ENCODE peak calls at places on chromosome 21, in four cellular contexts. One of them, this sample, is unnamed.
A peak's percentile ranks its signal among the peaks of the same experiment; 100 is the strongest.

GRCh38 chr21:26769613-26770188 is 75.5 kb downstream of the ADAMTS1 start:
- DNase-seq in transverse colon: no peak
- DNase-seq in DND-41: no peak
- DNase-seq in heart right ventricle: no peak
- DNase-seq in this sample: no peak

GRCh38 chr21:45060089-45060488 is 14.3 kb upstream of the ADARB1 start:
- DNase-seq in transverse colon: no peak
- DNase-seq in DND-41: no peak
- DNase-seq in heart right ventricle: no peak
- DNase-seq in this sample: no peak

GRCh38 chr21:17732306-17732705 is 86.8 kb downstream of the C21orf91 start:
- DNase-seq in transverse colon: no peak
- DNase-seq in DND-41: no peak
- DNase-seq in heart right ventricle: no peak
- DNase-seq in this sample: no peak

GRCh38 chr21:44686843-44687561 is 5.0 kb upstream of the KRTAP12-1 start:
- DNase-seq in transverse colon: no peak
- DNase-seq in DND-41: no peak
- DNase-seq in heart right ventricle: no peak
- DNase-seq in this sample: no peak

GRCh38 chr21:18350216-18350615 is 53.4 kb downstream of the TMPRSS15 start:
- DNase-seq in transverse colon: no peak
- DNase-seq in DND-41: no peak
- DNase-seq in heart right ventricle: no peak
- DNase-seq in this sample: no peak

GRCh38 chr21:26572668-26573381 is at the start of gene CYYR1:
- DNase-seq in transverse colon: no peak
- DNase-seq in DND-41: no peak
- DNase-seq in heart right ventricle: peak; percentile 33
- DNase-seq in this sample: no peak

GRCh38 chr21:29299046-29299905 is 554 bp downstream of the BACH1 start:
- DNase-seq in transverse colon: peak; percentile 68
- DNase-seq in DND-41: peak; percentile 63
- DNase-seq in heart right ventricle: peak; percentile 65
- DNase-seq in this sample: peak; percentile 52

GRCh38 chr21:25735895-25736597 is 1.3 kb downstream of the GABPA start:
- DNase-seq in transverse colon: no peak
- DNase-seq in DND-41: no peak
- DNase-seq in heart right ventricle: no peak
- DNase-seq in this sample: no peak

GRCh38 chr21:44998621-44999427 is 59.0 kb downstream of the SLX9 start:
- DNase-seq in transverse colon: no peak
- DNase-seq in DND-41: no peak
- DNase-seq in heart right ventricle: peak; percentile 11
- DNase-seq in this sample: no peak

GRCh38 chr21:24649691-24650090 is 957.6 kb downstream of the MRPL39 start:
- DNase-seq in transverse colon: no peak
- DNase-seq in DND-41: no peak
- DNase-seq in heart right ventricle: no peak
- DNase-seq in this sample: no peak

GRCh38 chr21:23952269-23952668 is 1655.0 kb downstream of the MRPL39 start:
- DNase-seq in transverse colon: no peak
- DNase-seq in DND-41: no peak
- DNase-seq in heart right ventricle: no peak
- DNase-seq in this sample: no peak

GRCh38 chr21:44529503-44530125 is 10.4 kb downstream of the KRTAP10-1 start:
- DNase-seq in transverse colon: no peak
- DNase-seq in DND-41: no peak
- DNase-seq in heart right ventricle: peak; percentile 2
- DNase-seq in this sample: no peak

GRCh38 chr21:31253684-31254083 is 90.4 kb downstream of the TIAM1 start:
- DNase-seq in transverse colon: no peak
- DNase-seq in DND-41: no peak
- DNase-seq in heart right ventricle: no peak
- DNase-seq in this sample: no peak

GRCh38 chr21:43775795-43776430 is at the start of gene CSTB:
- DNase-seq in transverse colon: peak; percentile 87
- DNase-seq in DND-41: peak; percentile 85
- DNase-seq in heart right ventricle: peak; percentile 86
- DNase-seq in this sample: peak; percentile 82

GRCh38 chr21:41488080-41488479 is 19.9 kb downstream of the TMPRSS2 start:
- DNase-seq in transverse colon: no peak
- DNase-seq in DND-41: peak; percentile 74
- DNase-seq in heart right ventricle: no peak
- DNase-seq in this sample: no peak
- H3K27ac ChIP-seq in transverse colon: no peak overlapping the region
- H3K27ac ChIP-seq in DND-41: peak overlapping the region; percentile 61
- H3K27ac ChIP-seq in heart right ventricle: no peak overlapping the region
- H3K27ac ChIP-seq in this sample: no peak overlapping the region

DNA sequence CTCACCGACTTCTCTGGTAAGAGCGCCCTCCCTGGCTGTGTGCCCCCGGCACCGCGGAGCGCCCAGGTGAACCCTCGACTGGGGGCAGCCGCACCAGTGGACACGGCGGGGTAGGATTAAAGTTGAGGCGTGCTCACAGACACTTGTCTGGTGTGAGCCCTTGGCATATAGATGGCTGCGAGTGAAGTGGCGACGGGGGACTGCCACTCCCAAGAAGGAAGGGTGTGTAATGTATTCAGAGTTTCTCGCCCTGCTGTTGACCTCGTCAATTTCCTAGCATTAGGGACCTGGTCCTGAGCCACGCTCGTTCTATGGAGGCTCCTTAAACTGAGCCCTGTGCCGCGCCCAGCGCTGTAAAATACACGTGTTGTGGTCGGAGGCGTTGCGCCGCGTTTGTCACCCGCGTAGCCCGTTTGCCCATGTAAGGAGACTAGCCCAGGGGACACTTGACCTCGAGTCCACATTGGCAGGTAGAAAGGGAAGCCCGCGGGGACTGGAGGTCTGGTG is 545 bp downstream of the EVA1C start:
- DNase-seq in transverse colon: peak; percentile 86
- DNase-seq in DND-41: no peak
- DNase-seq in heart right ventricle: peak; percentile 42
- DNase-seq in this sample: no peak
- H3K27me3 ChIP-seq in transverse colon: no peaks in the 10 kb centered on the region
- H3K27me3 ChIP-seq in DND-41: peaks cover 5% of the 10 kb centered on the region
- H3K27me3 ChIP-seq in heart right ventricle: no peaks in the 10 kb centered on the region
- H3K27me3 ChIP-seq in this sample: no peaks in the 10 kb centered on the region

GRCh38 chr21:42527489-42528158 is 14.0 kb downstream of the SLC37A1 start:
- DNase-seq in transverse colon: no peak
- DNase-seq in DND-41: peak; percentile 82
- DNase-seq in heart right ventricle: no peak
- DNase-seq in this sample: peak; percentile 38
- H3K27ac ChIP-seq in transverse colon: peak overlapping the region; percentile 81
- H3K27ac ChIP-seq in DND-41: peak overlapping the region; percentile 66
- H3K27ac ChIP-seq in heart right ventricle: peak overlapping the region; percentile 67
- H3K27ac ChIP-seq in this sample: peak overlapping the region; percentile 30

GRCh38 chr21:34673006-34673405 is 4.2 kb downstream of the CLIC6 start:
- DNase-seq in transverse colon: no peak
- DNase-seq in DND-41: no peak
- DNase-seq in heart right ventricle: no peak
- DNase-seq in this sample: no peak
- H3K27me3 ChIP-seq in transverse colon: peaks cover 59% of the 10 kb centered on the region
- H3K27me3 ChIP-seq in DND-41: peaks cover 4% of the 10 kb centered on the region
- H3K27me3 ChIP-seq in heart right ventricle: peaks cover 85% of the 10 kb centered on the region
- H3K27me3 ChIP-seq in this sample: peaks cover 62% of the 10 kb centered on the region

GRCh38 chr21:40768056-40768455 is 78.9 kb downstream of the DSCAM start:
- DNase-seq in transverse colon: no peak
- DNase-seq in DND-41: no peak
- DNase-seq in heart right ventricle: no peak
- DNase-seq in this sample: no peak
- H3K27ac ChIP-seq in transverse colon: no peak overlapping the region
- H3K27ac ChIP-seq in DND-41: no peak overlapping the region
- H3K27ac ChIP-seq in heart right ventricle: no peak overlapping the region
- H3K27ac ChIP-seq in this sample: no peak overlapping the region

DNA sequence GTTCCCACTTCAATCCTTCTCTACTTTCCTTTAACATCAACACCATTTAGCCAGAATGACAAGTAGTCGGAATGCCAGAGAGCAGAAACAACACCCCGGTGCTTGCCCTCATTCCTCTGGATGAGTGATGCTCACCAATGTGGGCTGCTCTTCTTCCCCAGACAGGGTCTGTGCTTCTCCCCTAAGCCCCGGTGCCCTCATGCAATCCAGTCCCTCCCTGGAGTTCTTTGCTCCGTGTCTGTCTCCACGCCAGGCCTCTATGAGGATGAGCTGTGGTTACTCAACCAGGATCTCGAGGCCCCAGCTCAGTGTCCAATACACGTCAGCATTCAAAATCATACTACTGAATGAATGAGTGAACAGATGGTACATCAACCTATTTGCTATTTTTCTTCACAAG is 29.7 kb upstream of the PDE9A start:
- DNase-seq in transverse colon: no peak
- DNase-seq in DND-41: no peak
- DNase-seq in heart right ventricle: no peak
- DNase-seq in this sample: no peak
- H3K27me3 ChIP-seq in transverse colon: peaks cover 12% of the 10 kb centered on the region
- H3K27me3 ChIP-seq in DND-41: peaks cover 3% of the 10 kb centered on the region
- H3K27me3 ChIP-seq in heart right ventricle: peaks cover 28% of the 10 kb centered on the region
- H3K27me3 ChIP-seq in this sample: no peaks in the 10 kb centered on the region

GRCh38 chr21:36207577-36208320 is 51.1 kb downstream of the DOP1B start:
- DNase-seq in transverse colon: no peak
- DNase-seq in DND-41: no peak
- DNase-seq in heart right ventricle: no peak
- DNase-seq in this sample: no peak
- H3K27ac ChIP-seq in transverse colon: no peak overlapping the region
- H3K27ac ChIP-seq in DND-41: no peak overlapping the region
- H3K27ac ChIP-seq in heart right ventricle: no peak overlapping the region
- H3K27ac ChIP-seq in this sample: no peak overlapping the region

GRCh38 chr21:42300956-42301355 is 14.3 kb downstream of the TFF3 start:
- DNase-seq in transverse colon: no peak
- DNase-seq in DND-41: no peak
- DNase-seq in heart right ventricle: no peak
- DNase-seq in this sample: no peak

GRCh38 chr21:42302292-42302650 is 12.9 kb downstream of the TFF3 start:
- DNase-seq in transverse colon: peak; percentile 6
- DNase-seq in DND-41: no peak
- DNase-seq in heart right ventricle: no peak
- DNase-seq in this sample: no peak

GRCh38 chr21:42302794-42303193 is 12.4 kb downstream of the TFF3 start:
- DNase-seq in transverse colon: peak; percentile 4
- DNase-seq in DND-41: no peak
- DNase-seq in heart right ventricle: no peak
- DNase-seq in this sample: no peak

GRCh38 chr21:42300045-42300583 is 15.1 kb downstream of the TFF3 start:
- DNase-seq in transverse colon: no peak
- DNase-seq in DND-41: no peak
- DNase-seq in heart right ventricle: no peak
- DNase-seq in this sample: no peak

GRCh38 chr21:42301371-42302291 is 13.6 kb downstream of the TFF3 start:
- DNase-seq in transverse colon: no peak
- DNase-seq in DND-41: no peak
- DNase-seq in heart right ventricle: no peak
- DNase-seq in this sample: no peak
- H3K27me3 ChIP-seq in transverse colon: no peaks in the 10 kb centered on the region
- H3K27me3 ChIP-seq in DND-41: no peaks in the 10 kb centered on the region
- H3K27me3 ChIP-seq in heart right ventricle: peaks cover 3% of the 10 kb centered on the region
- H3K27me3 ChIP-seq in this sample: no peaks in the 10 kb centered on the region

GRCh38 chr21:46078322-46078981 is 19.5 kb upstream of the COL6A2 start:
- DNase-seq in transverse colon: peak; percentile 5
- DNase-seq in DND-41: peak; percentile 0
- DNase-seq in heart right ventricle: peak; percentile 30
- DNase-seq in this sample: no peak
- H3K27ac ChIP-seq in transverse colon: no peak overlapping the region
- H3K27ac ChIP-seq in DND-41: no peak overlapping the region
- H3K27ac ChIP-seq in heart right ventricle: no peak overlapping the region
- H3K27ac ChIP-seq in this sample: no peak overlapping the region

GRCh38 chr21:38611262-38611661 is 113.0 kb upstream of the ERG start:
- DNase-seq in transverse colon: no peak
- DNase-seq in DND-41: no peak
- DNase-seq in heart right ventricle: no peak
- DNase-seq in this sample: no peak
- H3K27me3 ChIP-seq in transverse colon: no peaks in the 10 kb centered on the region
- H3K27me3 ChIP-seq in DND-41: peaks cover 8% of the 10 kb centered on the region
- H3K27me3 ChIP-seq in heart right ventricle: no peaks in the 10 kb centered on the region
- H3K27me3 ChIP-seq in this sample: no peaks in the 10 kb centered on the region

This sample was measured in CD4-positive, alpha-beta T cell.